ENCODE peak calls at places on chromosomes 12 and 14, in seven cellular contexts. One of them, this sample, is unnamed.

GRCh38 chr12:21941522-21942376 is 523 bp upstream of the ABCC9 start:
- DNase-seq in left ventricle myocardium inferior: peak
- DNase-seq in mammary epithelial cell: no peak
- DNase-seq in NB4: no peak
- DNase-seq in psoas muscle: peak
- DNase-seq in neural progenitor cell: peak
- DNase-seq in fibroblast of pulmonary artery: peak
- DNase-seq in this sample: peak

GRCh38 chr12:114710151-114710550 is 26.2 kb upstream of the TBX3 start:
- DNase-seq in left ventricle myocardium inferior: no peak
- DNase-seq in mammary epithelial cell: no peak
- DNase-seq in NB4: no peak
- DNase-seq in psoas muscle: no peak
- DNase-seq in neural progenitor cell: peak
- DNase-seq in fibroblast of pulmonary artery: no peak
- DNase-seq in this sample: no peak

GRCh38 chr14:20624495-20625070 is 16.9 kb downstream of the OR6S1 start:
- DNase-seq in left ventricle myocardium inferior: peak
- DNase-seq in mammary epithelial cell: peak
- DNase-seq in NB4: peak
- DNase-seq in psoas muscle: peak
- DNase-seq in neural progenitor cell: peak
- DNase-seq in fibroblast of pulmonary artery: peak
- DNase-seq in this sample: peak

GRCh38 chr12:8078916-8079315 is 3.2 kb upstream of the NECAP1 start:
- DNase-seq in left ventricle myocardium inferior: no peak
- DNase-seq in mammary epithelial cell: no peak
- DNase-seq in NB4: no peak
- DNase-seq in psoas muscle: no peak
- DNase-seq in neural progenitor cell: no peak
- DNase-seq in fibroblast of pulmonary artery: no peak
- DNase-seq in this sample: no peak

GRCh38 chr14:64303471-64303917 is 9.3 kb upstream of the ESR2 start:
- DNase-seq in left ventricle myocardium inferior: no peak
- DNase-seq in mammary epithelial cell: peak
- DNase-seq in NB4: peak
- DNase-seq in psoas muscle: no peak
- DNase-seq in neural progenitor cell: peak
- DNase-seq in fibroblast of pulmonary artery: peak
- DNase-seq in this sample: peak

GRCh38 chr12:107776171-107776570 is 1.7 kb downstream of the ASCL4 start:
- DNase-seq in left ventricle myocardium inferior: no peak
- DNase-seq in mammary epithelial cell: no peak
- DNase-seq in NB4: no peak
- DNase-seq in psoas muscle: no peak
- DNase-seq in neural progenitor cell: no peak
- DNase-seq in fibroblast of pulmonary artery: no peak
- DNase-seq in this sample: no peak

GRCh38 chr14:44505588-44505987 is 1.5 kb downstream of the FSCB start:
- DNase-seq in left ventricle myocardium inferior: no peak
- DNase-seq in mammary epithelial cell: no peak
- DNase-seq in NB4: peak
- DNase-seq in psoas muscle: no peak
- DNase-seq in neural progenitor cell: no peak
- DNase-seq in fibroblast of pulmonary artery: no peak
- DNase-seq in this sample: no peak

GRCh38 chr12:118035194-118036041 is 18.9 kb downstream of the RFC5 start:
- DNase-seq in left ventricle myocardium inferior: no peak
- DNase-seq in mammary epithelial cell: no peak
- DNase-seq in NB4: no peak
- DNase-seq in psoas muscle: no peak
- DNase-seq in neural progenitor cell: peak
- DNase-seq in fibroblast of pulmonary artery: peak
- DNase-seq in this sample: no peak

GRCh38 chr12:22409071-22409951 is 74.8 kb upstream of the ST8SIA1 start:
- DNase-seq in left ventricle myocardium inferior: no peak
- DNase-seq in mammary epithelial cell: no peak
- DNase-seq in NB4: no peak
- DNase-seq in psoas muscle: no peak
- DNase-seq in neural progenitor cell: no peak
- DNase-seq in fibroblast of pulmonary artery: no peak
- DNase-seq in this sample: no peak

GRCh38 chr12:115437061-115437567 is 753.1 kb upstream of the TBX3 start:
- DNase-seq in left ventricle myocardium inferior: peak
- DNase-seq in mammary epithelial cell: no peak
- DNase-seq in NB4: no peak
- DNase-seq in psoas muscle: no peak
- DNase-seq in neural progenitor cell: no peak
- DNase-seq in fibroblast of pulmonary artery: peak
- DNase-seq in this sample: no peak

GRCh38 chr12:110680032-110680431 is 8.9 kb downstream of the HVCN1 start:
- DNase-seq in left ventricle myocardium inferior: no peak
- DNase-seq in mammary epithelial cell: peak
- DNase-seq in NB4: no peak
- DNase-seq in psoas muscle: no peak
- DNase-seq in neural progenitor cell: no peak
- DNase-seq in fibroblast of pulmonary artery: no peak
- DNase-seq in this sample: no peak

GRCh38 chr14:21910260-21910659 is 236.6 kb upstream of the OR4E1 start:
- DNase-seq in left ventricle myocardium inferior: no peak
- DNase-seq in mammary epithelial cell: no peak
- DNase-seq in NB4: no peak
- DNase-seq in psoas muscle: no peak
- DNase-seq in neural progenitor cell: no peak
- DNase-seq in fibroblast of pulmonary artery: no peak
- DNase-seq in this sample: no peak

GRCh38 chr12:4828176-4828575 is 81.5 kb upstream of the KCNA1 start:
- DNase-seq in left ventricle myocardium inferior: no peak
- DNase-seq in mammary epithelial cell: no peak
- DNase-seq in NB4: no peak
- DNase-seq in psoas muscle: no peak
- DNase-seq in neural progenitor cell: no peak
- DNase-seq in fibroblast of pulmonary artery: no peak
- DNase-seq in this sample: no peak

GRCh38 chr12:24664151-24664550 is 284.8 kb downstream of the BCAT1 start:
- DNase-seq in left ventricle myocardium inferior: no peak
- DNase-seq in mammary epithelial cell: no peak
- DNase-seq in NB4: peak
- DNase-seq in psoas muscle: no peak
- DNase-seq in neural progenitor cell: no peak
- DNase-seq in fibroblast of pulmonary artery: peak
- DNase-seq in this sample: peak

GRCh38 chr12:128853321-128854197 is at the start of gene GLT1D1:
- DNase-seq in left ventricle myocardium inferior: no peak
- DNase-seq in mammary epithelial cell: no peak
- DNase-seq in NB4: no peak
- DNase-seq in psoas muscle: no peak
- DNase-seq in neural progenitor cell: peak
- DNase-seq in fibroblast of pulmonary artery: no peak
- DNase-seq in this sample: no peak

GRCh38 chr14:58663494-58664111 is 25.8 kb downstream of the DACT1 start:
- DNase-seq in left ventricle myocardium inferior: no peak
- DNase-seq in mammary epithelial cell: peak
- DNase-seq in NB4: no peak
- DNase-seq in psoas muscle: no peak
- DNase-seq in neural progenitor cell: no peak
- DNase-seq in fibroblast of pulmonary artery: peak
- DNase-seq in this sample: peak

GRCh38 chr14:28661171-28661772 is 105.3 kb upstream of the FOXG1 start:
- DNase-seq in left ventricle myocardium inferior: no peak
- DNase-seq in mammary epithelial cell: peak
- DNase-seq in NB4: no peak
- DNase-seq in psoas muscle: no peak
- DNase-seq in neural progenitor cell: peak
- DNase-seq in fibroblast of pulmonary artery: peak
- DNase-seq in this sample: peak

GRCh38 chr12:92034858-92035401 is 110.7 kb downstream of the BTG1 start:
- DNase-seq in left ventricle myocardium inferior: peak
- DNase-seq in mammary epithelial cell: peak
- DNase-seq in NB4: no peak
- DNase-seq in psoas muscle: peak
- DNase-seq in neural progenitor cell: no peak
- DNase-seq in fibroblast of pulmonary artery: peak
- DNase-seq in this sample: peak

GRCh38 chr14:104428333-104428851 is 151.2 kb upstream of the C14orf180 start:
- DNase-seq in left ventricle myocardium inferior: no peak
- DNase-seq in mammary epithelial cell: no peak
- DNase-seq in NB4: no peak
- DNase-seq in psoas muscle: no peak
- DNase-seq in neural progenitor cell: no peak
- DNase-seq in fibroblast of pulmonary artery: no peak
- DNase-seq in this sample: no peak

GRCh38 chr12:65355461-65355860 is 77.0 kb downstream of the MSRB3 start:
- DNase-seq in left ventricle myocardium inferior: no peak
- DNase-seq in mammary epithelial cell: no peak
- DNase-seq in NB4: no peak
- DNase-seq in psoas muscle: no peak
- DNase-seq in neural progenitor cell: no peak
- DNase-seq in fibroblast of pulmonary artery: no peak
- DNase-seq in this sample: peak

GRCh38 chr12:27305673-27306504 is 26.7 kb upstream of the BMAL2 start:
- DNase-seq in left ventricle myocardium inferior: no peak
- DNase-seq in mammary epithelial cell: no peak
- DNase-seq in NB4: peak
- DNase-seq in psoas muscle: no peak
- DNase-seq in neural progenitor cell: peak
- DNase-seq in fibroblast of pulmonary artery: peak
- DNase-seq in this sample: peak

GRCh38 chr14:24243336-24243836 is 963 bp upstream of the TINF2 start:
- DNase-seq in left ventricle myocardium inferior: no peak
- DNase-seq in mammary epithelial cell: peak
- DNase-seq in NB4: peak
- DNase-seq in psoas muscle: peak
- DNase-seq in neural progenitor cell: no peak
- DNase-seq in fibroblast of pulmonary artery: no peak
- DNase-seq in this sample: peak

GRCh38 chr12:54723653-54724256 is 75.6 kb upstream of the DCD start:
- DNase-seq in left ventricle myocardium inferior: no peak
- DNase-seq in mammary epithelial cell: no peak
- DNase-seq in NB4: peak
- DNase-seq in psoas muscle: no peak
- DNase-seq in neural progenitor cell: peak
- DNase-seq in fibroblast of pulmonary artery: peak
- DNase-seq in this sample: peak

GRCh38 chr12:68109001-68109400 is 50.5 kb downstream of the IFNG start:
- DNase-seq in left ventricle myocardium inferior: no peak
- DNase-seq in mammary epithelial cell: no peak
- DNase-seq in NB4: no peak
- DNase-seq in psoas muscle: no peak
- DNase-seq in neural progenitor cell: no peak
- DNase-seq in fibroblast of pulmonary artery: no peak
- DNase-seq in this sample: no peak

GRCh38 chr14:94097091-94097490 is 13.4 kb upstream of the IFI27 start:
- DNase-seq in left ventricle myocardium inferior: no peak
- DNase-seq in mammary epithelial cell: no peak
- DNase-seq in NB4: no peak
- DNase-seq in psoas muscle: no peak
- DNase-seq in neural progenitor cell: no peak
- DNase-seq in fibroblast of pulmonary artery: no peak
- DNase-seq in this sample: no peak

GRCh38 chr12:14959126-14959440 is 2.3 kb downstream of the ARHGDIB start:
- DNase-seq in left ventricle myocardium inferior: no peak
- DNase-seq in mammary epithelial cell: no peak
- DNase-seq in NB4: no peak
- DNase-seq in psoas muscle: no peak
- DNase-seq in neural progenitor cell: no peak
- DNase-seq in fibroblast of pulmonary artery: no peak
- DNase-seq in this sample: no peak
- H3K4me3 ChIP-seq in left ventricle myocardium inferior: peak
- H3K4me3 ChIP-seq in mammary epithelial cell: no peak
- H3K4me3 ChIP-seq in NB4: peak
- H3K4me3 ChIP-seq in psoas muscle: peak
- H3K4me3 ChIP-seq in neural progenitor cell: no peak
- H3K4me3 ChIP-seq in fibroblast of pulmonary artery: no peak
- H3K4me3 ChIP-seq in this sample: no peak

GRCh38 chr12:57739387-57739786 is 845 bp upstream of the AGAP2 start:
- DNase-seq in left ventricle myocardium inferior: no peak
- DNase-seq in mammary epithelial cell: no peak
- DNase-seq in NB4: no peak
- DNase-seq in psoas muscle: no peak
- DNase-seq in neural progenitor cell: peak
- DNase-seq in fibroblast of pulmonary artery: no peak
- DNase-seq in this sample: no peak
- H3K4me3 ChIP-seq in left ventricle myocardium inferior: peak
- H3K4me3 ChIP-seq in mammary epithelial cell: no peak
- H3K4me3 ChIP-seq in NB4: no peak
- H3K4me3 ChIP-seq in psoas muscle: no peak
- H3K4me3 ChIP-seq in neural progenitor cell: peak
- H3K4me3 ChIP-seq in fibroblast of pulmonary artery: no peak
- H3K4me3 ChIP-seq in this sample: no peak

GRCh38 chr12:101209319-101210302 is at the start of gene SLC5A8:
- DNase-seq in left ventricle myocardium inferior: no peak
- DNase-seq in mammary epithelial cell: peak
- DNase-seq in NB4: no peak
- DNase-seq in psoas muscle: no peak
- DNase-seq in neural progenitor cell: peak
- DNase-seq in fibroblast of pulmonary artery: no peak
- DNase-seq in this sample: no peak
- H3K4me3 ChIP-seq in left ventricle myocardium inferior: no peak
- H3K4me3 ChIP-seq in mammary epithelial cell: no peak
- H3K4me3 ChIP-seq in NB4: no peak
- H3K4me3 ChIP-seq in psoas muscle: no peak
- H3K4me3 ChIP-seq in neural progenitor cell: peak
- H3K4me3 ChIP-seq in fibroblast of pulmonary artery: no peak
- H3K4me3 ChIP-seq in this sample: no peak

GRCh38 chr12:75511116-75512048 is at the start of gene KRR1:
- DNase-seq in left ventricle myocardium inferior: peak
- DNase-seq in mammary epithelial cell: peak
- DNase-seq in NB4: peak
- DNase-seq in psoas muscle: peak
- DNase-seq in neural progenitor cell: peak
- DNase-seq in fibroblast of pulmonary artery: peak
- DNase-seq in this sample: peak

GRCh38 chr12:75503866-75504265 is 7.5 kb downstream of the KRR1 start:
- DNase-seq in left ventricle myocardium inferior: no peak
- DNase-seq in mammary epithelial cell: no peak
- DNase-seq in NB4: no peak
- DNase-seq in psoas muscle: no peak
- DNase-seq in neural progenitor cell: no peak
- DNase-seq in fibroblast of pulmonary artery: no peak
- DNase-seq in this sample: no peak

GRCh38 chr12:75505706-75506312 is 5.6 kb downstream of the KRR1 start:
- DNase-seq in left ventricle myocardium inferior: no peak
- DNase-seq in mammary epithelial cell: no peak
- DNase-seq in NB4: peak
- DNase-seq in psoas muscle: no peak
- DNase-seq in neural progenitor cell: no peak
- DNase-seq in fibroblast of pulmonary artery: peak
- DNase-seq in this sample: peak

GRCh38 chr12:75508159-75508558 is 3.2 kb downstream of the KRR1 start:
- DNase-seq in left ventricle myocardium inferior: no peak
- DNase-seq in mammary epithelial cell: no peak
- DNase-seq in NB4: no peak
- DNase-seq in psoas muscle: no peak
- DNase-seq in neural progenitor cell: no peak
- DNase-seq in fibroblast of pulmonary artery: no peak
- DNase-seq in this sample: no peak

DNA sequence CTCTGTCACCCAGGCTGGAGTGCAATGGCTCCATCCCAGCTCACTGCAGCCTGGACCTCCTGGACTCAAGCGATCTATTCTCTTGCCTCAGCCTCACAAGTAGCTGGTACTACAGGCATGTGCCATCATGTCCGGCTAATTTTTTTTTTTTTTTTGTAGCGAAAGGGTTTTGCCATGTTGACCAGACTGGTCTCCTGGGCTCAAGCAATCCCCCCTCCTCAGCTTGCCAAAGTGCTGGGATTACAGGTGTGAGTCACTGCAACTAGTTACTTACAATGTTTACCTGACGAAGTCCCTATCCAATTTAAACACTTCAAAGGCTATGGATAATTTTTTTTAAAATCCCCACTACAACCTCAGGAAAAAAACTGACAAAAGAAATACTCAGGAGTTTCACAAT is 1.8 kb downstream of the KRR1 start:
- DNase-seq in left ventricle myocardium inferior: no peak
- DNase-seq in mammary epithelial cell: peak
- DNase-seq in NB4: no peak
- DNase-seq in psoas muscle: no peak
- DNase-seq in neural progenitor cell: no peak
- DNase-seq in fibroblast of pulmonary artery: no peak
- DNase-seq in this sample: no peak
- H3K4me3 ChIP-seq in left ventricle myocardium inferior: peak
- H3K4me3 ChIP-seq in mammary epithelial cell: peak
- H3K4me3 ChIP-seq in NB4: peak
- H3K4me3 ChIP-seq in psoas muscle: peak
- H3K4me3 ChIP-seq in neural progenitor cell: peak
- H3K4me3 ChIP-seq in fibroblast of pulmonary artery: no peak
- H3K4me3 ChIP-seq in this sample: no peak